ENCODE peak calls at places on chromosomes 7 and 10, in nine cellular contexts. Q is body of pancreas, M is tibial nerve, K is colonic mucosa, N is left ventricle myocardium inferior, E is IMR-90, S is bronchial epithelial cell, V is right lobe of liver, Z is neural progenitor cell. A is an unnamed sample.

GRCh38 chr10:10327934-10328333 is 689.7 kb upstream of the CELF2 start:
- DNase-seq in Z (no peak), N (no peak), V (no peak), K (no peak), Q (no peak), E (peak; percentile 56), S (peak; percentile 5), M (no peak), A (no peak)

GRCh38 chr7:32126843-32127242 is 56.6 kb upstream of the PDE1C start:
- DNase-seq in E (no peak), K (no peak), N (no peak), S (no peak), V (no peak), M (no peak), Q (no peak), Z (peak; percentile 18), A (no peak)

GRCh38 chr7:95865716-95866371 is 93.5 kb downstream of the DYNC1I1 start:
- DNase-seq in Q (no peak), E (peak; percentile 8), N (no peak), M (no peak), Z (peak; percentile 70), K (no peak), V (no peak), S (no peak), A (no peak)

GRCh38 chr7:100865971-100866720 is 1.0 kb upstream of the TRIP6 start:
- DNase-seq in Z (no peak), E (no peak), M (peak; percentile 69), Q (peak; percentile 69), V (peak; percentile 75), K (peak; percentile 91), N (peak; percentile 81), S (peak; percentile 46), A (no peak)

GRCh38 chr7:74002474-74003017 is 25.4 kb upstream of the ELN start:
- DNase-seq in S (peak; percentile 61), E (peak; percentile 78), M (no peak), V (no peak), N (peak; percentile 46), K (peak; percentile 75), Z (no peak), Q (no peak), A (no peak)

GRCh38 chr7:101814081-101814995 is 3.1 kb upstream of the CUX1 start:
- DNase-seq in Z (peak; percentile 92), K (peak; percentile 72), Q (peak; percentile 67), S (peak; percentile 36), N (peak; percentile 51), M (no peak), E (peak; percentile 44), V (peak; percentile 64), A (peak; percentile 83)

GRCh38 chr10:126041804-126042231 is 145.5 kb downstream of the FANK1 start:
- DNase-seq in K (peak; percentile 61), Q (peak; percentile 84), Z (peak; percentile 81), E (peak; percentile 43), V (peak; percentile 80), N (peak; percentile 80), S (peak; percentile 38), M (peak; percentile 66), A (peak; percentile 85)

GRCh38 chr7:115417662-115418061 is 495.8 kb downstream of the MDFIC start:
- DNase-seq in M (no peak), V (no peak), S (no peak), K (no peak), Q (no peak), E (no peak), N (no peak), Z (peak; percentile 9), A (no peak)

GRCh38 chr7:108196004-108196403 is 65.8 kb upstream of the LAMB4 start:
- DNase-seq in K (no peak), S (peak; percentile 15), Z (no peak), M (no peak), N (no peak), Q (no peak), E (no peak), V (no peak), A (no peak)

GRCh38 chr10:26441491-26442214 is 3.5 kb downstream of the APBB1IP start:
- DNase-seq in N (no peak), V (no peak), M (no peak), Q (no peak), Z (no peak), K (no peak), E (no peak), S (no peak), A (no peak)

GRCh38 chr7:81110673-81111072 is 191.8 kb upstream of the SEMA3C start:
- DNase-seq in S (peak; percentile 12), Q (no peak), V (no peak), N (no peak), E (no peak), Z (no peak), M (no peak), K (no peak), A (no peak)

GRCh38 chr10:30080161-30080560 is 20.8 kb upstream of the JCAD start:
- DNase-seq in E (peak; percentile 61), V (no peak), N (no peak), S (peak; percentile 40), Z (no peak), K (no peak), Q (no peak), M (no peak), A (no peak)

GRCh38 chr10:14386202-14386593 is 55.5 kb upstream of the FRMD4A start:
- DNase-seq in E (peak; percentile 96), S (peak; percentile 93), K (no peak), Q (no peak), V (no peak), N (no peak), M (no peak), Z (no peak), A (no peak)

GRCh38 chr7:105866124-105866801 is 10.1 kb downstream of the ATXN7L1 start:
- DNase-seq in K (no peak), N (no peak), Q (no peak), S (no peak), M (no peak), V (no peak), E (no peak), Z (no peak), A (no peak)
- H3K4me3 ChIP-seq in K (no peak overlapping the region), N (no peak overlapping the region), Q (no peak overlapping the region), S (no peak overlapping the region), M (no peak overlapping the region), V (no peak overlapping the region), E (no peak overlapping the region), Z (no peak overlapping the region), A (no peak overlapping the region)

GRCh38 chr10:52818019-52818418 is 45.4 kb upstream of the MBL2 start:
- DNase-seq in Z (peak; percentile 62), V (no peak), E (peak; percentile 59), K (no peak), S (peak; percentile 90), N (no peak), Q (no peak), M (no peak), A (peak; percentile 48)
- TF ChIP-seq CTCF in Z (peak; percentile 68), V (peak; percentile 46), E (peak; percentile 54), K (no peak), S (peak; percentile 66), N (peak; percentile 59), Q (no peak), M (no peak), A (peak; percentile 70)

GRCh38 chr7:1240296-1240820 is 7.7 kb downstream of the UNCX start:
- DNase-seq in M (no peak), S (no peak), K (no peak), N (no peak), Z (peak; percentile 62), Q (no peak), E (no peak), V (no peak), A (no peak)

GRCh38 chr7:1241510-1242128 is 8.9 kb downstream of the UNCX start:
- DNase-seq in E (no peak), M (no peak), S (no peak), K (no peak), Q (no peak), V (no peak), N (no peak), Z (peak; percentile 48), A (no peak)

GRCh38 chr7:1242129-1242572 is 9.5 kb downstream of the UNCX start:
- DNase-seq in V (no peak), M (no peak), E (no peak), Q (no peak), Z (peak; percentile 88), N (no peak), S (no peak), K (no peak), A (no peak)

GRCh38 chr7:1239455-1240295 is 7.0 kb downstream of the UNCX start:
- DNase-seq in S (no peak), M (no peak), Q (no peak), K (no peak), N (no peak), V (no peak), Z (peak; percentile 64), E (no peak), A (no peak)

GRCh38 chr7:1240917-1241509 is 8.3 kb downstream of the UNCX start:
- DNase-seq in K (no peak), Z (peak; percentile 63), V (no peak), E (no peak), Q (no peak), N (no peak), S (no peak), M (no peak), A (no peak)
- H3K27me3 ChIP-seq in K (peaks cover 89% of the 10 kb centered on the region), Z (peaks cover 100% of the 10 kb centered on the region), V (peaks cover 22% of the 10 kb centered on the region), E (peaks cover 92% of the 10 kb centered on the region), Q (peaks cover 71% of the 10 kb centered on the region), N (peaks cover 98% of the 10 kb centered on the region), S (peaks cover 65% of the 10 kb centered on the region), M (peaks cover 91% of the 10 kb centered on the region), A (no peaks in the 10 kb centered on the region)

DNA sequence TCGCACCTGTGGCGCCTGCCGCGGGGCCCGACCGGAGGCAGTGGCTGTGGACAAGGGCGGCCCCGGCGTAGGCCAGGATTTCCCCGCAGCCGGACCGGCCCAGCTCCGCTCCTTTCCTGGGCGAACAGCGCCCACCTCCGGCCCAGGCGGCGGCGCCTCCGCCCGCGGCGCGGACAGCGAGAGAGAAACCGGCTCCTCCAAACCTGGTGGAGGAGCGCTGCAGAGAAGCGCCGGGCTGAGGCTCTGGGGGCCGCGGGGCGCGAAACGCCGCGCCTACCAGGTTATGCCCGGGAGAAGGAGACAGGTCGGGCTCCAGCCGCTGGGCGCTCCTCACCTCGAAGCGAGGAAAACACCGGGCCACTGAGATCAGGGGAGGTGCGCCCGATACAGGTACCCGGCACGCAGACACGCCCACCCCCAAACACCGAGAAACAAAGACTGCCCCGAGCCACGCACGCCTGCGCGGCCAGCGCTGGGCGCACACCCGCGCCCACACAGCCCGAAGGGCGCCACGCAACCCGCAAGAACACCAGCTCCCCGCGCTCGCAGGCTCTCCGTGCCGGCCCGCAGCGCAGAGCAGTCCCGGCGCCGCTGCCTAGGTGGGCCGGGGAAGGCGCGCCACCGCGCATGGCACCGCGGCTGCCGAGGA is 3.3 kb downstream of the GRID1 start:
- DNase-seq in N (peak; percentile 45), V (peak; percentile 45), K (no peak), S (peak; percentile 26), Q (no peak), Z (peak; percentile 88), E (no peak), M (no peak), A (no peak)
- H3K4me3 ChIP-seq in N (peak overlapping the region; percentile 32), V (no peak overlapping the region), K (no peak overlapping the region), S (peak overlapping the region; percentile 7), Q (no peak overlapping the region), Z (peak overlapping the region; percentile 48), E (no peak overlapping the region), M (peak overlapping the region; percentile 29), A (no peak overlapping the region)

GRCh38 chr10:75356484-75356883 is 45.1 kb downstream of the ZNF503 start:
- DNase-seq in S (no peak), K (no peak), E (no peak), Z (no peak), V (no peak), Q (no peak), M (no peak), N (no peak), A (no peak)
- TF ChIP-seq CTCF in S (no peak), K (no peak), E (no peak), Z (no peak), V (no peak), Q (no peak), M (no peak), N (no peak), A (no peak)

GRCh38 chr7:141072548-141073172 is 1.2 kb upstream of the TMEM178B start:
- DNase-seq in M (peak; percentile 34), K (no peak), Z (peak; percentile 75), Q (peak; percentile 42), N (peak; percentile 51), V (no peak), S (peak; percentile 29), E (peak; percentile 73), A (no peak)
- H3K27me3 ChIP-seq in M (peaks cover 58% of the 10 kb centered on the region), K (peaks cover 59% of the 10 kb centered on the region), Z (peaks cover 67% of the 10 kb centered on the region), Q (peaks cover 13% of the 10 kb centered on the region), N (peaks cover 94% of the 10 kb centered on the region), V (peaks cover 13% of the 10 kb centered on the region), S (peaks cover 23% of the 10 kb centered on the region), E (peaks cover 44% of the 10 kb centered on the region), A (peaks cover 4% of the 10 kb centered on the region)